ENCODE peak calls at places on chromosomes 12 and 14, in nine cellular contexts. One of them, this sample, is unnamed.

GRCh38 chr12:111446631-111447570 is 41.2 kb downstream of the SH2B3 start:
- DNase-seq in fibroblast of the aortic adventitia: no peak
- DNase-seq in lower leg skin: peak
- DNase-seq in transverse colon: peak
- DNase-seq in fibroblast of pulmonary artery: no peak
- DNase-seq in cardiac muscle cell: no peak
- DNase-seq in fibroblast of lung: no peak
- DNase-seq in suprapubic skin: no peak
- DNase-seq in endothelial cell of umbilical vein: no peak
- DNase-seq in this sample: no peak

GRCh38 chr14:21385170-21385904 is 1.5 kb upstream of the SUPT16H start:
- DNase-seq in cardiac muscle cell: no peak
- DNase-seq in suprapubic skin: no peak
- DNase-seq in transverse colon: no peak
- DNase-seq in fibroblast of pulmonary artery: no peak
- DNase-seq in lower leg skin: peak
- DNase-seq in fibroblast of lung: no peak
- DNase-seq in fibroblast of the aortic adventitia: no peak
- DNase-seq in endothelial cell of umbilical vein: no peak
- DNase-seq in this sample: no peak

GRCh38 chr14:77026930-77027537 is 1.5 kb downstream of the IRF2BPL start:
- DNase-seq in cardiac muscle cell: peak
- DNase-seq in fibroblast of the aortic adventitia: peak
- DNase-seq in endothelial cell of umbilical vein: peak
- DNase-seq in lower leg skin: no peak
- DNase-seq in fibroblast of lung: peak
- DNase-seq in transverse colon: no peak
- DNase-seq in suprapubic skin: no peak
- DNase-seq in fibroblast of pulmonary artery: peak
- DNase-seq in this sample: peak

GRCh38 chr12:128801879-128802391 is 21.8 kb downstream of the SLC15A4 start:
- DNase-seq in cardiac muscle cell: no peak
- DNase-seq in suprapubic skin: no peak
- DNase-seq in endothelial cell of umbilical vein: peak
- DNase-seq in transverse colon: no peak
- DNase-seq in fibroblast of lung: peak
- DNase-seq in fibroblast of pulmonary artery: peak
- DNase-seq in lower leg skin: no peak
- DNase-seq in fibroblast of the aortic adventitia: no peak
- DNase-seq in this sample: peak

GRCh38 chr14:89489796-89490506 is 72.9 kb upstream of the FOXN3 start:
- DNase-seq in transverse colon: no peak
- DNase-seq in fibroblast of lung: peak
- DNase-seq in suprapubic skin: no peak
- DNase-seq in fibroblast of the aortic adventitia: peak
- DNase-seq in endothelial cell of umbilical vein: no peak
- DNase-seq in fibroblast of pulmonary artery: no peak
- DNase-seq in lower leg skin: no peak
- DNase-seq in cardiac muscle cell: no peak
- DNase-seq in this sample: no peak

GRCh38 chr14:69580009-69580577 is 5.4 kb upstream of the CCDC177 start:
- DNase-seq in endothelial cell of umbilical vein: peak
- DNase-seq in fibroblast of pulmonary artery: peak
- DNase-seq in fibroblast of lung: peak
- DNase-seq in transverse colon: no peak
- DNase-seq in lower leg skin: no peak
- DNase-seq in suprapubic skin: no peak
- DNase-seq in cardiac muscle cell: peak
- DNase-seq in fibroblast of the aortic adventitia: peak
- DNase-seq in this sample: peak

GRCh38 chr14:95292660-95293425 is 26.9 kb downstream of the CLMN start:
- DNase-seq in fibroblast of lung: no peak
- DNase-seq in endothelial cell of umbilical vein: no peak
- DNase-seq in cardiac muscle cell: no peak
- DNase-seq in suprapubic skin: no peak
- DNase-seq in lower leg skin: no peak
- DNase-seq in fibroblast of the aortic adventitia: no peak
- DNase-seq in fibroblast of pulmonary artery: no peak
- DNase-seq in transverse colon: no peak
- DNase-seq in this sample: no peak

GRCh38 chr12:128752386-128752785 is 71.4 kb downstream of the SLC15A4 start:
- DNase-seq in transverse colon: no peak
- DNase-seq in suprapubic skin: no peak
- DNase-seq in lower leg skin: no peak
- DNase-seq in fibroblast of lung: no peak
- DNase-seq in fibroblast of pulmonary artery: no peak
- DNase-seq in endothelial cell of umbilical vein: no peak
- DNase-seq in cardiac muscle cell: no peak
- DNase-seq in fibroblast of the aortic adventitia: no peak
- DNase-seq in this sample: no peak

GRCh38 chr12:121522962-121523361 is 57.9 kb downstream of the KDM2B start:
- DNase-seq in endothelial cell of umbilical vein: no peak
- DNase-seq in cardiac muscle cell: no peak
- DNase-seq in fibroblast of pulmonary artery: no peak
- DNase-seq in transverse colon: no peak
- DNase-seq in fibroblast of the aortic adventitia: no peak
- DNase-seq in suprapubic skin: no peak
- DNase-seq in lower leg skin: no peak
- DNase-seq in fibroblast of lung: no peak
- DNase-seq in this sample: no peak

GRCh38 chr12:111428081-111428727 is 22.5 kb downstream of the SH2B3 start:
- DNase-seq in fibroblast of lung: no peak
- DNase-seq in transverse colon: no peak
- DNase-seq in endothelial cell of umbilical vein: no peak
- DNase-seq in lower leg skin: no peak
- DNase-seq in fibroblast of the aortic adventitia: no peak
- DNase-seq in cardiac muscle cell: no peak
- DNase-seq in fibroblast of pulmonary artery: no peak
- DNase-seq in suprapubic skin: no peak
- DNase-seq in this sample: no peak

GRCh38 chr14:28305938-28306337 is 460.6 kb upstream of the FOXG1 start:
- DNase-seq in endothelial cell of umbilical vein: no peak
- DNase-seq in cardiac muscle cell: no peak
- DNase-seq in transverse colon: no peak
- DNase-seq in suprapubic skin: no peak
- DNase-seq in fibroblast of lung: no peak
- DNase-seq in fibroblast of the aortic adventitia: no peak
- DNase-seq in fibroblast of pulmonary artery: no peak
- DNase-seq in lower leg skin: no peak
- DNase-seq in this sample: no peak

GRCh38 chr12:66092559-66093269 is 37.8 kb downstream of the LLPH start:
- DNase-seq in fibroblast of pulmonary artery: peak
- DNase-seq in lower leg skin: no peak
- DNase-seq in cardiac muscle cell: no peak
- DNase-seq in endothelial cell of umbilical vein: peak
- DNase-seq in fibroblast of lung: peak
- DNase-seq in transverse colon: no peak
- DNase-seq in suprapubic skin: no peak
- DNase-seq in fibroblast of the aortic adventitia: peak
- DNase-seq in this sample: peak

GRCh38 chr12:104790296-104791125 is 167.6 kb downstream of the SLC41A2 start:
- DNase-seq in suprapubic skin: no peak
- DNase-seq in lower leg skin: no peak
- DNase-seq in fibroblast of pulmonary artery: no peak
- DNase-seq in endothelial cell of umbilical vein: peak
- DNase-seq in fibroblast of the aortic adventitia: no peak
- DNase-seq in transverse colon: peak
- DNase-seq in fibroblast of lung: no peak
- DNase-seq in cardiac muscle cell: peak
- DNase-seq in this sample: no peak

GRCh38 chr12:120346031-120346430 is 18.5 kb upstream of the PLA2G1B start:
- DNase-seq in lower leg skin: no peak
- DNase-seq in fibroblast of the aortic adventitia: no peak
- DNase-seq in suprapubic skin: no peak
- DNase-seq in transverse colon: no peak
- DNase-seq in fibroblast of pulmonary artery: no peak
- DNase-seq in fibroblast of lung: no peak
- DNase-seq in cardiac muscle cell: no peak
- DNase-seq in endothelial cell of umbilical vein: no peak
- DNase-seq in this sample: no peak
- H3K4me3 ChIP-seq in lower leg skin: no peak
- H3K4me3 ChIP-seq in fibroblast of the aortic adventitia: no peak
- H3K4me3 ChIP-seq in suprapubic skin: no peak
- H3K4me3 ChIP-seq in transverse colon: no peak
- H3K4me3 ChIP-seq in fibroblast of pulmonary artery: no peak
- H3K4me3 ChIP-seq in fibroblast of lung: no peak
- H3K4me3 ChIP-seq in cardiac muscle cell: no peak
- H3K4me3 ChIP-seq in endothelial cell of umbilical vein: no peak
- H3K4me3 ChIP-seq in this sample: no peak

GRCh38 chr12:76341436-76342030 is 6.7 kb downstream of the BBS10 start:
- DNase-seq in endothelial cell of umbilical vein: peak
- DNase-seq in lower leg skin: no peak
- DNase-seq in transverse colon: no peak
- DNase-seq in cardiac muscle cell: no peak
- DNase-seq in fibroblast of lung: peak
- DNase-seq in fibroblast of pulmonary artery: peak
- DNase-seq in suprapubic skin: no peak
- DNase-seq in fibroblast of the aortic adventitia: peak
- DNase-seq in this sample: no peak

GRCh38 chr12:76348079-76348901 is at the start of gene BBS10:
- DNase-seq in fibroblast of lung: peak
- DNase-seq in suprapubic skin: peak
- DNase-seq in endothelial cell of umbilical vein: peak
- DNase-seq in lower leg skin: peak
- DNase-seq in transverse colon: peak
- DNase-seq in fibroblast of the aortic adventitia: peak
- DNase-seq in cardiac muscle cell: peak
- DNase-seq in fibroblast of pulmonary artery: peak
- DNase-seq in this sample: peak

GRCh38 chr12:76346236-76346635 is 2.0 kb downstream of the BBS10 start:
- DNase-seq in fibroblast of pulmonary artery: peak
- DNase-seq in lower leg skin: no peak
- DNase-seq in fibroblast of lung: peak
- DNase-seq in suprapubic skin: no peak
- DNase-seq in cardiac muscle cell: no peak
- DNase-seq in fibroblast of the aortic adventitia: peak
- DNase-seq in endothelial cell of umbilical vein: no peak
- DNase-seq in transverse colon: no peak
- DNase-seq in this sample: no peak

GRCh38 chr12:76345569-76345968 is 2.6 kb downstream of the BBS10 start:
- DNase-seq in fibroblast of lung: no peak
- DNase-seq in transverse colon: no peak
- DNase-seq in suprapubic skin: no peak
- DNase-seq in endothelial cell of umbilical vein: no peak
- DNase-seq in fibroblast of pulmonary artery: no peak
- DNase-seq in cardiac muscle cell: no peak
- DNase-seq in fibroblast of the aortic adventitia: no peak
- DNase-seq in lower leg skin: no peak
- DNase-seq in this sample: no peak

GRCh38 chr12:76346798-76347420 is 1.3 kb downstream of the BBS10 start:
- DNase-seq in endothelial cell of umbilical vein: peak
- DNase-seq in lower leg skin: peak
- DNase-seq in fibroblast of pulmonary artery: peak
- DNase-seq in cardiac muscle cell: peak
- DNase-seq in transverse colon: no peak
- DNase-seq in fibroblast of the aortic adventitia: peak
- DNase-seq in fibroblast of lung: peak
- DNase-seq in suprapubic skin: no peak
- DNase-seq in this sample: peak
- TF ChIP-seq CTCF in endothelial cell of umbilical vein: peak
- TF ChIP-seq CTCF in lower leg skin: no peak
- TF ChIP-seq CTCF in fibroblast of pulmonary artery: peak
- TF ChIP-seq CTCF in cardiac muscle cell: peak
- TF ChIP-seq CTCF in transverse colon: no peak
- TF ChIP-seq CTCF in fibroblast of the aortic adventitia: peak
- TF ChIP-seq CTCF in fibroblast of lung: peak
- TF ChIP-seq CTCF in suprapubic skin: no peak
- TF ChIP-seq CTCF in this sample: peak

GRCh38 chr12:53336137-53336785 is at the start of gene SP7:
- DNase-seq in cardiac muscle cell: no peak
- DNase-seq in transverse colon: no peak
- DNase-seq in fibroblast of lung: no peak
- DNase-seq in lower leg skin: no peak
- DNase-seq in endothelial cell of umbilical vein: no peak
- DNase-seq in suprapubic skin: no peak
- DNase-seq in fibroblast of pulmonary artery: no peak
- DNase-seq in fibroblast of the aortic adventitia: no peak
- DNase-seq in this sample: no peak
- H3K4me3 ChIP-seq in cardiac muscle cell: no peak
- H3K4me3 ChIP-seq in transverse colon: no peak
- H3K4me3 ChIP-seq in fibroblast of lung: no peak
- H3K4me3 ChIP-seq in lower leg skin: no peak
- H3K4me3 ChIP-seq in endothelial cell of umbilical vein: no peak
- H3K4me3 ChIP-seq in suprapubic skin: no peak
- H3K4me3 ChIP-seq in fibroblast of pulmonary artery: no peak
- H3K4me3 ChIP-seq in fibroblast of the aortic adventitia: no peak
- H3K4me3 ChIP-seq in this sample: no peak

GRCh38 chr12:18320036-18320617 is 58.8 kb downstream of the PIK3C2G start:
- DNase-seq in suprapubic skin: no peak
- DNase-seq in lower leg skin: no peak
- DNase-seq in cardiac muscle cell: peak
- DNase-seq in endothelial cell of umbilical vein: peak
- DNase-seq in fibroblast of lung: peak
- DNase-seq in fibroblast of pulmonary artery: peak
- DNase-seq in fibroblast of the aortic adventitia: peak
- DNase-seq in transverse colon: no peak
- DNase-seq in this sample: peak
- TF ChIP-seq CTCF in suprapubic skin: peak
- TF ChIP-seq CTCF in lower leg skin: no peak
- TF ChIP-seq CTCF in cardiac muscle cell: peak
- TF ChIP-seq CTCF in endothelial cell of umbilical vein: peak
- TF ChIP-seq CTCF in fibroblast of lung: peak
- TF ChIP-seq CTCF in fibroblast of pulmonary artery: peak
- TF ChIP-seq CTCF in fibroblast of the aortic adventitia: peak
- TF ChIP-seq CTCF in transverse colon: peak
- TF ChIP-seq CTCF in this sample: peak

GRCh38 chr12:39682689-39683477 is 63.3 kb upstream of the ABCD2 start:
- DNase-seq in transverse colon: no peak
- DNase-seq in fibroblast of the aortic adventitia: no peak
- DNase-seq in lower leg skin: no peak
- DNase-seq in fibroblast of lung: no peak
- DNase-seq in suprapubic skin: no peak
- DNase-seq in endothelial cell of umbilical vein: no peak
- DNase-seq in cardiac muscle cell: no peak
- DNase-seq in fibroblast of pulmonary artery: no peak
- DNase-seq in this sample: no peak
- H3K4me3 ChIP-seq in transverse colon: no peak
- H3K4me3 ChIP-seq in fibroblast of the aortic adventitia: no peak
- H3K4me3 ChIP-seq in lower leg skin: no peak
- H3K4me3 ChIP-seq in fibroblast of lung: no peak
- H3K4me3 ChIP-seq in suprapubic skin: no peak
- H3K4me3 ChIP-seq in endothelial cell of umbilical vein: no peak
- H3K4me3 ChIP-seq in cardiac muscle cell: no peak
- H3K4me3 ChIP-seq in fibroblast of pulmonary artery: no peak
- H3K4me3 ChIP-seq in this sample: no peak